ENCODE peak calls at places on chromosomes 6 and 20, in six cellular contexts. I is CD4-positive, CD25-positive, alpha-beta regulatory T cell; L is cardiac muscle cell; U is mesendoderm; Y is CD4-positive, alpha-beta T cell; V is iPS DF 6.9. X is an unnamed sample.

GRCh38 chr6:103675807-103676406 is 1183.8 kb downstream of the HACE1 start:
- DNase-seq in V (no peak), L (no peak), U (no peak), I (no peak), Y (no peak), X (no peak)

GRCh38 chr6:125191916-125192609 is 38.5 kb downstream of the TPD52L1 start:
- DNase-seq in U (peak; percentile 95), V (peak; percentile 61), Y (peak; percentile 42), L (peak; percentile 91), I (no peak), X (peak; percentile 59)

GRCh38 chr20:39097889-39098288 is 135.7 kb downstream of the DHX35 start:
- DNase-seq in U (no peak), Y (no peak), V (no peak), L (no peak), I (no peak), X (no peak)

GRCh38 chr6:71879016-71879415 is 7.3 kb upstream of the RIMS1 start:
- DNase-seq in U (no peak), Y (no peak), V (no peak), L (no peak), I (no peak), X (no peak)

GRCh38 chr20:44271915-44272663 is 25.0 kb downstream of the GDAP1L1 start:
- DNase-seq in I (no peak), V (peak; percentile 41), U (peak; percentile 57), Y (no peak), L (no peak), X (peak; percentile 6)

GRCh38 chr6:148345578-148345977 is 2.9 kb downstream of the SASH1 start:
- DNase-seq in V (no peak), Y (no peak), U (no peak), L (no peak), I (no peak), X (no peak)

GRCh38 chr6:155717369-155717768 is 261.7 kb upstream of the NOX3 start:
- DNase-seq in L (no peak), U (no peak), Y (no peak), V (no peak), I (no peak), X (no peak)

GRCh38 chr20:56685879-56686278 is 56.8 kb downstream of the TFAP2C start:
- DNase-seq in L (no peak), Y (no peak), I (no peak), U (no peak), V (no peak), X (no peak)

GRCh38 chr20:31849306-31849930 is 4.0 kb upstream of the FOXS1 start:
- DNase-seq in Y (no peak), U (no peak), I (no peak), L (no peak), V (no peak), X (no peak)

GRCh38 chr6:106694343-106694742 is 65.0 kb downstream of the QRSL1 start:
- DNase-seq in L (no peak), I (no peak), V (no peak), U (peak; percentile 11), Y (no peak), X (no peak)

DNA sequence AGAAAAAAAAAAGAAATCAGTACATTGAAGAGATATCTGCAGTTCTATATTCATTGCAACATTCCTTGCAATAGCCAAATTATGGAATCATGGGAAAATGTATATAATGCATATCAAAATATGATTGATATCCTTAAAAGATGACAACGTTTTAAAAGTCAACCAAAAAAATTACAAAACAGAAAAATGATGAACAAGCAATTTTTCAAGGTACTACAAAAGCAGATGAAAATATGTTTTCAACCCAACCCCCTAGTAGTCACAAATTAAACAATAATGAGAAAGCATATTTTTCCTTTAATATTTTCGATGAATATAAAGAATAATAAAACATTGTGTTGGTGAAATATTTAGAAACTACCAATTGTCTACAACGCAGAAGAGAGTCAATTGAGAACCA is 497.6 kb downstream of the MEI4 start:
- DNase-seq in Y (no peak), L (no peak), U (no peak), V (no peak), I (no peak), X (no peak)
- H3K27ac ChIP-seq in Y (no peak overlapping the region), L (no peak overlapping the region), U (no peak overlapping the region), V (no peak overlapping the region), I (no peak overlapping the region), X (no peak overlapping the region)

GRCh38 chr6:166312832-166313231 is 4.6 kb upstream of the PRR18 start:
- DNase-seq in Y (no peak), L (no peak), V (no peak), U (no peak), I (no peak), X (no peak)
- H3K27ac ChIP-seq in Y (no peak overlapping the region), L (no peak overlapping the region), V (no peak overlapping the region), U (no peak overlapping the region), I (no peak overlapping the region), X (no peak overlapping the region)

GRCh38 chr6:12645941-12646340 is 70.6 kb upstream of the PHACTR1 start:
- DNase-seq in U (no peak), V (no peak), Y (no peak), I (no peak), L (no peak), X (no peak)
- H3K27ac ChIP-seq in U (no peak overlapping the region), V (no peak overlapping the region), Y (no peak overlapping the region), I (no peak overlapping the region), L (no peak overlapping the region), X (no peak overlapping the region)

GRCh38 chr6:14713966-14714631 is 531.8 kb upstream of the JARID2 start:
- DNase-seq in I (no peak), U (no peak), V (no peak), Y (no peak), L (no peak), X (no peak)
- H3K27ac ChIP-seq in I (no peak overlapping the region), U (no peak overlapping the region), V (no peak overlapping the region), Y (no peak overlapping the region), L (no peak overlapping the region), X (no peak overlapping the region)

GRCh38 chr6:70094156-70094555 is 208.7 kb downstream of the COL9A1 start:
- DNase-seq in L (no peak), Y (no peak), I (no peak), U (no peak), V (no peak), X (no peak)
- H3K27ac ChIP-seq in L (no peak overlapping the region), Y (no peak overlapping the region), I (no peak overlapping the region), U (no peak overlapping the region), V (no peak overlapping the region), X (no peak overlapping the region)

GRCh38 chr6:112253842-112254816 is at the start of gene LAMA4:
- DNase-seq in U (peak; percentile 68), V (no peak), I (no peak), L (peak; percentile 91), Y (no peak), X (no peak)
- H3K27ac ChIP-seq in U (no peak within 1 kb of the TSS), V (no peak within 1 kb of the TSS), I (no peak within 1 kb of the TSS), L (peak within 1 kb of the TSS; percentile 81), Y (no peak within 1 kb of the TSS), X (no peak within 1 kb of the TSS)